ENCODE peak calls at places on chromosome 15, in eight cellular contexts. One of them, this sample, is unnamed.

GRCh38 chr15:88725305-88726220 is 77.7 kb upstream of the ACAN start:
- DNase-seq in WTC11: no peak
- DNase-seq in heart left ventricle: no peak
- DNase-seq in fibroblast of lung: no peak
- DNase-seq in activated CD8-positive, alpha-beta memory T cell treated with anti-CD3 and anti-CD28 coated beads, Interleukin-2, amount 10 ng/mL, durations not matched to agents 7 days and 5 days: no peak
- DNase-seq in psoas muscle: no peak
- DNase-seq in fibroblast of villous mesenchyme: no peak
- DNase-seq in HL-60: no peak
- DNase-seq in this sample: no peak

GRCh38 chr15:71451080-71451479 is 335.8 kb downstream of the THSD4 start:
- DNase-seq in WTC11: no peak
- DNase-seq in heart left ventricle: no peak
- DNase-seq in fibroblast of lung: no peak
- DNase-seq in activated CD8-positive, alpha-beta memory T cell treated with anti-CD3 and anti-CD28 coated beads, Interleukin-2, amount 10 ng/mL, durations not matched to agents 7 days and 5 days: no peak
- DNase-seq in psoas muscle: no peak
- DNase-seq in fibroblast of villous mesenchyme: no peak
- DNase-seq in HL-60: no peak
- DNase-seq in this sample: no peak

GRCh38 chr15:65939901-65940617 is 70.8 kb downstream of the RAB11A start:
- DNase-seq in WTC11: no peak
- DNase-seq in heart left ventricle: peak
- DNase-seq in fibroblast of lung: peak
- DNase-seq in activated CD8-positive, alpha-beta memory T cell treated with anti-CD3 and anti-CD28 coated beads, Interleukin-2, amount 10 ng/mL, durations not matched to agents 7 days and 5 days: no peak
- DNase-seq in psoas muscle: no peak
- DNase-seq in fibroblast of villous mesenchyme: peak
- DNase-seq in HL-60: no peak
- DNase-seq in this sample: no peak

GRCh38 chr15:71807691-71808091 is 2.7 kb upstream of the NR2E3 start:
- DNase-seq in WTC11: no peak
- DNase-seq in heart left ventricle: no peak
- DNase-seq in fibroblast of lung: peak
- DNase-seq in activated CD8-positive, alpha-beta memory T cell treated with anti-CD3 and anti-CD28 coated beads, Interleukin-2, amount 10 ng/mL, durations not matched to agents 7 days and 5 days: no peak
- DNase-seq in psoas muscle: no peak
- DNase-seq in fibroblast of villous mesenchyme: no peak
- DNase-seq in HL-60: no peak
- DNase-seq in this sample: no peak

GRCh38 chr15:55916666-55917409 is 76.6 kb downstream of the NEDD4 start:
- DNase-seq in WTC11: no peak
- DNase-seq in heart left ventricle: no peak
- DNase-seq in fibroblast of lung: peak
- DNase-seq in activated CD8-positive, alpha-beta memory T cell treated with anti-CD3 and anti-CD28 coated beads, Interleukin-2, amount 10 ng/mL, durations not matched to agents 7 days and 5 days: no peak
- DNase-seq in psoas muscle: no peak
- DNase-seq in fibroblast of villous mesenchyme: peak
- DNase-seq in HL-60: no peak
- DNase-seq in this sample: no peak

GRCh38 chr15:71252036-71252898 is 137.0 kb downstream of the THSD4 start:
- DNase-seq in WTC11: no peak
- DNase-seq in heart left ventricle: peak
- DNase-seq in fibroblast of lung: no peak
- DNase-seq in activated CD8-positive, alpha-beta memory T cell treated with anti-CD3 and anti-CD28 coated beads, Interleukin-2, amount 10 ng/mL, durations not matched to agents 7 days and 5 days: no peak
- DNase-seq in psoas muscle: no peak
- DNase-seq in fibroblast of villous mesenchyme: peak
- DNase-seq in HL-60: no peak
- DNase-seq in this sample: no peak

GRCh38 chr15:80732818-80733217 is 37.7 kb downstream of the ABHD17C start:
- DNase-seq in WTC11: no peak
- DNase-seq in heart left ventricle: no peak
- DNase-seq in fibroblast of lung: no peak
- DNase-seq in activated CD8-positive, alpha-beta memory T cell treated with anti-CD3 and anti-CD28 coated beads, Interleukin-2, amount 10 ng/mL, durations not matched to agents 7 days and 5 days: no peak
- DNase-seq in psoas muscle: no peak
- DNase-seq in fibroblast of villous mesenchyme: no peak
- DNase-seq in HL-60: no peak
- DNase-seq in this sample: no peak

GRCh38 chr15:63473999-63474809 is 30.2 kb upstream of the USP3 start:
- DNase-seq in WTC11: peak
- DNase-seq in heart left ventricle: no peak
- DNase-seq in fibroblast of lung: peak
- DNase-seq in activated CD8-positive, alpha-beta memory T cell treated with anti-CD3 and anti-CD28 coated beads, Interleukin-2, amount 10 ng/mL, durations not matched to agents 7 days and 5 days: no peak
- DNase-seq in psoas muscle: no peak
- DNase-seq in fibroblast of villous mesenchyme: peak
- DNase-seq in HL-60: no peak
- DNase-seq in this sample: peak

GRCh38 chr15:74220475-74221248 is 15.5 kb upstream of the CCDC33 start:
- DNase-seq in WTC11: no peak
- DNase-seq in heart left ventricle: no peak
- DNase-seq in fibroblast of lung: no peak
- DNase-seq in activated CD8-positive, alpha-beta memory T cell treated with anti-CD3 and anti-CD28 coated beads, Interleukin-2, amount 10 ng/mL, durations not matched to agents 7 days and 5 days: no peak
- DNase-seq in psoas muscle: no peak
- DNase-seq in fibroblast of villous mesenchyme: no peak
- DNase-seq in HL-60: no peak
- DNase-seq in this sample: no peak

GRCh38 chr15:99123706-99124451 is 19.0 kb downstream of the SYNM start:
- DNase-seq in WTC11: no peak
- DNase-seq in heart left ventricle: peak
- DNase-seq in fibroblast of lung: peak
- DNase-seq in activated CD8-positive, alpha-beta memory T cell treated with anti-CD3 and anti-CD28 coated beads, Interleukin-2, amount 10 ng/mL, durations not matched to agents 7 days and 5 days: no peak
- DNase-seq in psoas muscle: peak
- DNase-seq in fibroblast of villous mesenchyme: peak
- DNase-seq in HL-60: peak
- DNase-seq in this sample: peak

GRCh38 chr15:37090543-37091175 is 9.7 kb downstream of the MEIS2 start:
- DNase-seq in WTC11: no peak
- DNase-seq in heart left ventricle: no peak
- DNase-seq in fibroblast of lung: no peak
- DNase-seq in activated CD8-positive, alpha-beta memory T cell treated with anti-CD3 and anti-CD28 coated beads, Interleukin-2, amount 10 ng/mL, durations not matched to agents 7 days and 5 days: no peak
- DNase-seq in psoas muscle: no peak
- DNase-seq in fibroblast of villous mesenchyme: no peak
- DNase-seq in HL-60: no peak
- DNase-seq in this sample: no peak

GRCh38 chr15:95604634-95605036 is 725.9 kb upstream of the NR2F2 start:
- DNase-seq in WTC11: no peak
- DNase-seq in heart left ventricle: no peak
- DNase-seq in fibroblast of lung: peak
- DNase-seq in activated CD8-positive, alpha-beta memory T cell treated with anti-CD3 and anti-CD28 coated beads, Interleukin-2, amount 10 ng/mL, durations not matched to agents 7 days and 5 days: no peak
- DNase-seq in psoas muscle: no peak
- DNase-seq in fibroblast of villous mesenchyme: peak
- DNase-seq in HL-60: no peak
- DNase-seq in this sample: no peak

GRCh38 chr15:60585743-60586708 is 107.1 kb upstream of the ICE2 start:
- DNase-seq in WTC11: peak
- DNase-seq in heart left ventricle: peak
- DNase-seq in fibroblast of lung: peak
- DNase-seq in activated CD8-positive, alpha-beta memory T cell treated with anti-CD3 and anti-CD28 coated beads, Interleukin-2, amount 10 ng/mL, durations not matched to agents 7 days and 5 days: peak
- DNase-seq in psoas muscle: no peak
- DNase-seq in fibroblast of villous mesenchyme: peak
- DNase-seq in HL-60: no peak
- DNase-seq in this sample: no peak

GRCh38 chr15:40372966-40373365 is 9.6 kb upstream of the KNSTRN start:
- DNase-seq in WTC11: no peak
- DNase-seq in heart left ventricle: no peak
- DNase-seq in fibroblast of lung: peak
- DNase-seq in activated CD8-positive, alpha-beta memory T cell treated with anti-CD3 and anti-CD28 coated beads, Interleukin-2, amount 10 ng/mL, durations not matched to agents 7 days and 5 days: no peak
- DNase-seq in psoas muscle: no peak
- DNase-seq in fibroblast of villous mesenchyme: no peak
- DNase-seq in HL-60: no peak
- DNase-seq in this sample: no peak

GRCh38 chr15:75673426-75674247 is 25.9 kb downstream of the SNX33 start:
- DNase-seq in WTC11: no peak
- DNase-seq in heart left ventricle: peak
- DNase-seq in fibroblast of lung: peak
- DNase-seq in activated CD8-positive, alpha-beta memory T cell treated with anti-CD3 and anti-CD28 coated beads, Interleukin-2, amount 10 ng/mL, durations not matched to agents 7 days and 5 days: no peak
- DNase-seq in psoas muscle: peak
- DNase-seq in fibroblast of villous mesenchyme: peak
- DNase-seq in HL-60: no peak
- DNase-seq in this sample: peak

GRCh38 chr15:79113831-79114230 is 23.3 kb upstream of the RASGRF1 start:
- DNase-seq in WTC11: no peak
- DNase-seq in heart left ventricle: no peak
- DNase-seq in fibroblast of lung: no peak
- DNase-seq in activated CD8-positive, alpha-beta memory T cell treated with anti-CD3 and anti-CD28 coated beads, Interleukin-2, amount 10 ng/mL, durations not matched to agents 7 days and 5 days: no peak
- DNase-seq in psoas muscle: no peak
- DNase-seq in fibroblast of villous mesenchyme: no peak
- DNase-seq in HL-60: no peak
- DNase-seq in this sample: no peak

GRCh38 chr15:78536134-78536533 is 4.1 kb upstream of the PSMA4 start:
- DNase-seq in WTC11: no peak
- DNase-seq in heart left ventricle: no peak
- DNase-seq in fibroblast of lung: peak
- DNase-seq in activated CD8-positive, alpha-beta memory T cell treated with anti-CD3 and anti-CD28 coated beads, Interleukin-2, amount 10 ng/mL, durations not matched to agents 7 days and 5 days: no peak
- DNase-seq in psoas muscle: no peak
- DNase-seq in fibroblast of villous mesenchyme: no peak
- DNase-seq in HL-60: no peak
- DNase-seq in this sample: no peak

GRCh38 chr15:67531379-67532059 is 10.6 kb downstream of the C15orf61 start:
- DNase-seq in WTC11: no peak
- DNase-seq in heart left ventricle: no peak
- DNase-seq in fibroblast of lung: peak
- DNase-seq in activated CD8-positive, alpha-beta memory T cell treated with anti-CD3 and anti-CD28 coated beads, Interleukin-2, amount 10 ng/mL, durations not matched to agents 7 days and 5 days: no peak
- DNase-seq in psoas muscle: no peak
- DNase-seq in fibroblast of villous mesenchyme: peak
- DNase-seq in HL-60: peak
- DNase-seq in this sample: no peak

GRCh38 chr15:39922450-39923092 is 2.5 kb upstream of the GPR176 start:
- DNase-seq in WTC11: no peak
- DNase-seq in heart left ventricle: no peak
- DNase-seq in fibroblast of lung: no peak
- DNase-seq in activated CD8-positive, alpha-beta memory T cell treated with anti-CD3 and anti-CD28 coated beads, Interleukin-2, amount 10 ng/mL, durations not matched to agents 7 days and 5 days: no peak
- DNase-seq in psoas muscle: no peak
- DNase-seq in fibroblast of villous mesenchyme: no peak
- DNase-seq in HL-60: no peak
- DNase-seq in this sample: no peak

GRCh38 chr15:57352535-57353316 is 23.6 kb upstream of the CGNL1 start:
- DNase-seq in WTC11: no peak
- DNase-seq in heart left ventricle: no peak
- DNase-seq in fibroblast of lung: no peak
- DNase-seq in activated CD8-positive, alpha-beta memory T cell treated with anti-CD3 and anti-CD28 coated beads, Interleukin-2, amount 10 ng/mL, durations not matched to agents 7 days and 5 days: no peak
- DNase-seq in psoas muscle: no peak
- DNase-seq in fibroblast of villous mesenchyme: no peak
- DNase-seq in HL-60: no peak
- DNase-seq in this sample: no peak

GRCh38 chr15:82875411-82876003 is 66.1 kb downstream of the WHAMM start:
- DNase-seq in WTC11: no peak
- DNase-seq in heart left ventricle: no peak
- DNase-seq in fibroblast of lung: peak
- DNase-seq in activated CD8-positive, alpha-beta memory T cell treated with anti-CD3 and anti-CD28 coated beads, Interleukin-2, amount 10 ng/mL, durations not matched to agents 7 days and 5 days: no peak
- DNase-seq in psoas muscle: no peak
- DNase-seq in fibroblast of villous mesenchyme: no peak
- DNase-seq in HL-60: no peak
- DNase-seq in this sample: no peak

GRCh38 chr15:51312754-51313390 is 25.5 kb downstream of the CYP19A1 start:
- DNase-seq in WTC11: no peak
- DNase-seq in heart left ventricle: no peak
- DNase-seq in fibroblast of lung: no peak
- DNase-seq in activated CD8-positive, alpha-beta memory T cell treated with anti-CD3 and anti-CD28 coated beads, Interleukin-2, amount 10 ng/mL, durations not matched to agents 7 days and 5 days: no peak
- DNase-seq in psoas muscle: no peak
- DNase-seq in fibroblast of villous mesenchyme: no peak
- DNase-seq in HL-60: no peak
- DNase-seq in this sample: no peak

GRCh38 chr15:70320077-70320830 is 222.5 kb upstream of the TLE3 start:
- DNase-seq in WTC11: no peak
- DNase-seq in heart left ventricle: no peak
- DNase-seq in fibroblast of lung: no peak
- DNase-seq in activated CD8-positive, alpha-beta memory T cell treated with anti-CD3 and anti-CD28 coated beads, Interleukin-2, amount 10 ng/mL, durations not matched to agents 7 days and 5 days: no peak
- DNase-seq in psoas muscle: no peak
- DNase-seq in fibroblast of villous mesenchyme: peak
- DNase-seq in HL-60: no peak
- DNase-seq in this sample: no peak

GRCh38 chr15:52527898-52528464 is 699 bp downstream of the MYO5A start:
- DNase-seq in WTC11: no peak
- DNase-seq in heart left ventricle: no peak
- DNase-seq in fibroblast of lung: peak
- DNase-seq in activated CD8-positive, alpha-beta memory T cell treated with anti-CD3 and anti-CD28 coated beads, Interleukin-2, amount 10 ng/mL, durations not matched to agents 7 days and 5 days: peak
- DNase-seq in psoas muscle: no peak
- DNase-seq in fibroblast of villous mesenchyme: no peak
- DNase-seq in HL-60: no peak
- DNase-seq in this sample: no peak

GRCh38 chr15:99421758-99422157 is 144.0 kb upstream of the MEF2A start:
- DNase-seq in WTC11: no peak
- DNase-seq in heart left ventricle: no peak
- DNase-seq in fibroblast of lung: no peak
- DNase-seq in activated CD8-positive, alpha-beta memory T cell treated with anti-CD3 and anti-CD28 coated beads, Interleukin-2, amount 10 ng/mL, durations not matched to agents 7 days and 5 days: no peak
- DNase-seq in psoas muscle: no peak
- DNase-seq in fibroblast of villous mesenchyme: no peak
- DNase-seq in HL-60: no peak
- DNase-seq in this sample: no peak

GRCh38 chr15:49174902-49175301 is 4.9 kb downstream of the GALK2 start:
- DNase-seq in WTC11: no peak
- DNase-seq in heart left ventricle: no peak
- DNase-seq in fibroblast of lung: no peak
- DNase-seq in activated CD8-positive, alpha-beta memory T cell treated with anti-CD3 and anti-CD28 coated beads, Interleukin-2, amount 10 ng/mL, durations not matched to agents 7 days and 5 days: no peak
- DNase-seq in psoas muscle: no peak
- DNase-seq in fibroblast of villous mesenchyme: no peak
- DNase-seq in HL-60: no peak
- DNase-seq in this sample: no peak

GRCh38 chr15:94607176-94607654 is 375.9 kb downstream of the MCTP2 start:
- DNase-seq in WTC11: no peak
- DNase-seq in heart left ventricle: peak
- DNase-seq in fibroblast of lung: peak
- DNase-seq in activated CD8-positive, alpha-beta memory T cell treated with anti-CD3 and anti-CD28 coated beads, Interleukin-2, amount 10 ng/mL, durations not matched to agents 7 days and 5 days: peak
- DNase-seq in psoas muscle: no peak
- DNase-seq in fibroblast of villous mesenchyme: no peak
- DNase-seq in HL-60: no peak
- DNase-seq in this sample: no peak

GRCh38 chr15:90205886-90206285 is 4.8 kb downstream of the SEMA4B start:
- DNase-seq in WTC11: no peak
- DNase-seq in heart left ventricle: peak
- DNase-seq in fibroblast of lung: no peak
- DNase-seq in activated CD8-positive, alpha-beta memory T cell treated with anti-CD3 and anti-CD28 coated beads, Interleukin-2, amount 10 ng/mL, durations not matched to agents 7 days and 5 days: no peak
- DNase-seq in psoas muscle: no peak
- DNase-seq in fibroblast of villous mesenchyme: no peak
- DNase-seq in HL-60: peak
- DNase-seq in this sample: no peak

This sample was measured in mucosa of descending colon.